ENCODE peak calls at places on chromosome 1, in eight cellular contexts. P is nephron progenitor cell; K is stimulated activated CD4-positive, alpha-beta T cell treated with anti-CD3 and anti-CD28 coated beads, Interleukin-4, amount 100 ng/mL, for 4 hours; I is T-helper 9 cell; U is Kasumi-1; C is mammary epithelial cell; E is kidney tubule cell; H is activated naive CD4-positive, alpha-beta T cell. Z is an unnamed sample.

GRCh38 chr1:236536540-236536939 is 12.8 kb downstream of the LGALS8 start:
- DNase-seq in P (no peak), K (no peak), I (no peak), U (no peak), C (no peak), E (no peak), H (no peak), Z (no peak)

GRCh38 chr1:29383972-29384371 is 147.7 kb downstream of the PTPRU start:
- DNase-seq in P (no peak), K (no peak), I (no peak), U (no peak), C (peak), E (peak), H (no peak), Z (peak)

GRCh38 chr1:40362199-40362598 is 11.3 kb upstream of the SMAP2 start:
- DNase-seq in P (no peak), K (no peak), I (no peak), U (no peak), C (no peak), E (no peak), H (no peak), Z (no peak)

GRCh38 chr1:28577738-28578536 is 14.1 kb upstream of the RAB42 start:
- DNase-seq in P (no peak), K (peak), I (no peak), U (peak), C (peak), E (peak), H (no peak), Z (no peak)

GRCh38 chr1:117001254-117001927 is at the start of gene CD101:
- DNase-seq in P (no peak), K (no peak), I (no peak), U (peak), C (no peak), E (no peak), H (no peak), Z (no peak)

GRCh38 chr1:110053557-110054428 is 16.7 kb downstream of the ALX3 start:
- DNase-seq in P (peak), K (peak), I (peak), U (peak), C (no peak), E (peak), H (peak), Z (peak)

GRCh38 chr1:927741-928140 is 4.0 kb downstream of the SAMD11 start:
- DNase-seq in P (no peak), K (no peak), I (no peak), U (no peak), C (no peak), E (no peak), H (no peak), Z (no peak)

GRCh38 chr1:12049625-12050024 is 13.5 kb upstream of the TNFRSF8 start:
- DNase-seq in P (no peak), K (no peak), I (no peak), U (no peak), C (no peak), E (no peak), H (no peak), Z (no peak)

GRCh38 chr1:67563684-67564083 is 121.3 kb upstream of the GADD45A start:
- DNase-seq in P (no peak), K (no peak), I (no peak), U (no peak), C (no peak), E (no peak), H (no peak), Z (no peak)

GRCh38 chr1:165356876-165357275 is 361 bp upstream of the LMX1A start:
- DNase-seq in P (peak), K (no peak), I (no peak), U (no peak), C (no peak), E (no peak), H (no peak), Z (no peak)

GRCh38 chr1:9494936-9495758 is 44.1 kb upstream of the SLC25A33 start:
- DNase-seq in P (peak), K (peak), I (peak), U (peak), C (peak), E (peak), H (peak), Z (peak)

GRCh38 chr1:110570307-110570706 is 35.9 kb downstream of the KCNA2 start:
- DNase-seq in P (no peak), K (no peak), I (no peak), U (no peak), C (no peak), E (peak), H (no peak), Z (no peak)

GRCh38 chr1:21779613-21780521 is 3.1 kb downstream of the USP48 start:
- DNase-seq in P (no peak), K (peak), I (no peak), U (no peak), C (no peak), E (no peak), H (no peak), Z (no peak)